ENCODE peak calls at places on chromosomes 13 and 19, in seven cellular contexts. F is mesenteric fat pad; S is stimulated activated CD8-positive, alpha-beta memory T cell treated with anti-CD3 and anti-CD28 coated beads, Interleukin-2, amount 100 ng/mL, for 1 hour; G is A172; A is T47D; N is NCI-H146; H is Panc1. T is an unnamed sample.

GRCh38 chr13:41310963-41311606 is at the start of gene NAA16:
- DNase-seq in F (peak), S (peak), G (peak), A (peak), N (peak), H (peak), T (peak)

GRCh38 chr13:39037410-39037879 is 444 bp downstream of the PROSER1 start:
- DNase-seq in F (no peak), S (no peak), G (peak), A (no peak), N (no peak), H (no peak), T (no peak)

GRCh38 chr13:91774397-91774796 is 376.0 kb downstream of the GPC5 start:
- DNase-seq in F (no peak), S (no peak), G (no peak), A (no peak), N (no peak), H (no peak), T (no peak)

GRCh38 chr19:46442808-46443450 is 14.2 kb upstream of the PNMA8C start:
- DNase-seq in F (no peak), S (no peak), G (peak), A (no peak), N (no peak), H (no peak), T (no peak)

GRCh38 chr13:59435024-59435423 is 728.7 kb downstream of the DIAPH3 start:
- DNase-seq in F (no peak), S (no peak), G (no peak), A (no peak), N (no peak), H (no peak), T (no peak)

GRCh38 chr13:98525852-98526512 is 50.9 kb downstream of the STK24 start:
- DNase-seq in F (no peak), S (no peak), G (no peak), A (no peak), N (no peak), H (no peak), T (no peak)

GRCh38 chr13:40345654-40346372 is 320.6 kb downstream of the FOXO1 start:
- DNase-seq in F (no peak), S (no peak), G (no peak), A (no peak), N (no peak), H (no peak), T (no peak)

GRCh38 chr13:76912476-76912875 is 26.3 kb upstream of the KCTD12 start:
- DNase-seq in F (no peak), S (no peak), G (no peak), A (no peak), N (no peak), H (no peak), T (no peak)

GRCh38 chr13:47932953-47933687 is 68.0 kb downstream of the SUCLA2 start:
- DNase-seq in F (no peak), S (no peak), G (no peak), A (no peak), N (peak), H (no peak), T (no peak)

GRCh38 chr13:65787087-65787486 is 1443.0 kb downstream of the PCDH9 start:
- DNase-seq in F (no peak), S (no peak), G (peak), A (no peak), N (no peak), H (no peak), T (no peak)

GRCh38 chr13:49641810-49642291 is 13.5 kb downstream of the ARL11 start:
- DNase-seq in F (no peak), S (no peak), G (peak), A (no peak), N (no peak), H (no peak), T (no peak)

GRCh38 chr13:64471916-64472315 is 2758.2 kb downstream of the PCDH9 start:
- DNase-seq in F (no peak), S (no peak), G (peak), A (peak), N (peak), H (peak), T (no peak)

GRCh38 chr13:83692800-83693199 is 189.5 kb downstream of the SLITRK1 start:
- DNase-seq in F (no peak), S (no peak), G (no peak), A (no peak), N (no peak), H (no peak), T (no peak)

GRCh38 chr13:98509271-98510155 is 67.4 kb downstream of the STK24 start:
- DNase-seq in F (no peak), S (no peak), G (peak), A (no peak), N (no peak), H (no peak), T (no peak)

GRCh38 chr19:15252398-15253018 is 20.3 kb upstream of the EPHX3 start:
- DNase-seq in F (no peak), S (no peak), G (peak), A (no peak), N (no peak), H (no peak), T (peak)

GRCh38 chr19:51531349-51532315 is at the start of gene SIGLEC6:
- DNase-seq in F (peak), S (no peak), G (no peak), A (no peak), N (no peak), H (no peak), T (no peak)

GRCh38 chr13:20512042-20512683 is 13.5 kb downstream of the CRYL1 start:
- DNase-seq in F (no peak), S (no peak), G (no peak), A (no peak), N (no peak), H (no peak), T (peak)

GRCh38 chr13:53142301-53142700 is 113.7 kb downstream of the OLFM4 start:
- DNase-seq in F (no peak), S (no peak), G (no peak), A (no peak), N (no peak), H (no peak), T (no peak)

GRCh38 chr19:43748205-43748594 is 6.6 kb downstream of the SMG9 start:
- DNase-seq in F (no peak), S (no peak), G (no peak), A (no peak), N (no peak), H (no peak), T (no peak)

GRCh38 chr13:27264181-27264580 is 6.4 kb upstream of the RASL11A start:
- DNase-seq in F (no peak), S (no peak), G (no peak), A (no peak), N (peak), H (no peak), T (no peak)

GRCh38 chr13:33519561-33520479 is 234.3 kb upstream of the STARD13 start:
- DNase-seq in F (no peak), S (no peak), G (no peak), A (no peak), N (no peak), H (no peak), T (no peak)

GRCh38 chr19:19444694-19445155 is 39.2 kb downstream of the GATAD2A start:
- DNase-seq in F (no peak), S (no peak), G (peak), A (no peak), N (no peak), H (no peak), T (no peak)

GRCh38 chr19:40147693-40148347 is 43.4 kb upstream of the MAP3K10 start:
- DNase-seq in F (no peak), S (no peak), G (peak), A (no peak), N (peak), H (peak), T (no peak)

T was measured in neural crest cell.